ENCODE peak calls at places on chromosomes 2 and 18, in four cellular contexts. One of them, this sample, is unnamed.

GRCh38 chr2:10614940-10615339 is 74.8 kb downstream of the NOL10 start:
- DNase-seq in IMR-90: peak; percentile 46
- DNase-seq in K562: no peak
- DNase-seq in GM12878: no peak
- DNase-seq in this sample: peak; percentile 8

GRCh38 chr18:44181951-44182350 is 498.7 kb upstream of the SETBP1 start:
- DNase-seq in GM12878: no peak
- DNase-seq in IMR-90: no peak
- DNase-seq in K562: no peak
- DNase-seq in this sample: no peak

GRCh38 chr2:128686881-128687550 is 368.3 kb upstream of the HS6ST1 start:
- DNase-seq in GM12878: no peak
- DNase-seq in IMR-90: no peak
- DNase-seq in K562: no peak
- DNase-seq in this sample: no peak

GRCh38 chr2:133241231-133241575 is 327.1 kb downstream of the NCKAP5 start:
- DNase-seq in K562: no peak
- DNase-seq in IMR-90: peak; percentile 91
- DNase-seq in GM12878: no peak
- DNase-seq in this sample: no peak

GRCh38 chr2:205032093-205032551 is 486.8 kb downstream of the PARD3B start:
- DNase-seq in K562: no peak
- DNase-seq in IMR-90: no peak
- DNase-seq in GM12878: no peak
- DNase-seq in this sample: no peak

GRCh38 chr2:15664273-15665066 is 72.8 kb downstream of the DDX1 start:
- DNase-seq in IMR-90: no peak
- DNase-seq in GM12878: no peak
- DNase-seq in K562: no peak
- DNase-seq in this sample: no peak

GRCh38 chr2:223894009-223894408 is 51.1 kb downstream of the WDFY1 start:
- DNase-seq in GM12878: no peak
- DNase-seq in IMR-90: no peak
- DNase-seq in K562: no peak
- DNase-seq in this sample: no peak

GRCh38 chr2:78654941-78655340 is 370.6 kb upstream of the REG3G start:
- DNase-seq in GM12878: no peak
- DNase-seq in K562: no peak
- DNase-seq in IMR-90: no peak
- DNase-seq in this sample: no peak

GRCh38 chr2:145597011-145597410 is 1077.1 kb upstream of the ZEB2 start:
- DNase-seq in K562: no peak
- DNase-seq in GM12878: no peak
- DNase-seq in IMR-90: peak; percentile 28
- DNase-seq in this sample: no peak

GRCh38 chr2:15169326-15170038 is 391.7 kb downstream of the NBAS start:
- DNase-seq in IMR-90: peak; percentile 98
- DNase-seq in K562: no peak
- DNase-seq in GM12878: no peak
- DNase-seq in this sample: peak; percentile 86

GRCh38 chr18:55694291-55694690 is 106.3 kb upstream of the TCF4 start:
- DNase-seq in IMR-90: peak; percentile 13
- DNase-seq in K562: no peak
- DNase-seq in GM12878: no peak
- DNase-seq in this sample: no peak

GRCh38 chr2:74690571-74690970 is 36.5 kb downstream of the SEMA4F start:
- DNase-seq in IMR-90: peak; percentile 71
- DNase-seq in K562: peak; percentile 60
- DNase-seq in GM12878: peak; percentile 28
- DNase-seq in this sample: peak; percentile 68

GRCh38 chr18:55078289-55078916 is 119.1 kb upstream of the CCDC68 start:
- DNase-seq in K562: no peak
- DNase-seq in IMR-90: no peak
- DNase-seq in GM12878: no peak
- DNase-seq in this sample: peak; percentile 26

GRCh38 chr2:17635007-17635406 is 94.5 kb downstream of the VSNL1 start:
- DNase-seq in GM12878: no peak
- DNase-seq in IMR-90: no peak
- DNase-seq in K562: no peak
- DNase-seq in this sample: no peak

GRCh38 chr2:195871326-195871725 is 197.3 kb downstream of the DNAH7 start:
- DNase-seq in K562: no peak
- DNase-seq in GM12878: no peak
- DNase-seq in IMR-90: peak; percentile 50
- DNase-seq in this sample: no peak

GRCh38 chr18:58314284-58314683 is 270.3 kb downstream of the NEDD4L start:
- DNase-seq in K562: peak; percentile 6
- DNase-seq in GM12878: no peak
- DNase-seq in IMR-90: peak; percentile 95
- DNase-seq in this sample: peak; percentile 36

GRCh38 chr2:151238527-151239487 is 22.9 kb downstream of the RBM43 start:
- DNase-seq in IMR-90: peak; percentile 89
- DNase-seq in K562: peak; percentile 70
- DNase-seq in GM12878: peak; percentile 8
- DNase-seq in this sample: peak; percentile 80

GRCh38 chr2:140893685-140894084 is 1237.1 kb downstream of the LRP1B start:
- DNase-seq in IMR-90: peak; percentile 93
- DNase-seq in GM12878: no peak
- DNase-seq in K562: no peak
- DNase-seq in this sample: no peak

GRCh38 chr2:219522111-219523030 is 8.1 kb downstream of the ASIC4 start:
- DNase-seq in GM12878: no peak
- DNase-seq in IMR-90: peak; percentile 64
- DNase-seq in K562: peak; percentile 64
- DNase-seq in this sample: no peak

GRCh38 chr2:219521066-219521880 is 7.0 kb downstream of the ASIC4 start:
- DNase-seq in IMR-90: peak; percentile 37
- DNase-seq in GM12878: no peak
- DNase-seq in K562: peak; percentile 90
- DNase-seq in this sample: no peak

GRCh38 chr2:219519526-219519916 is 5.2 kb downstream of the ASIC4 start:
- DNase-seq in K562: no peak
- DNase-seq in IMR-90: no peak
- DNase-seq in GM12878: no peak
- DNase-seq in this sample: no peak

GRCh38 chr2:219517954-219518778 is 3.9 kb downstream of the ASIC4 start:
- DNase-seq in K562: no peak
- DNase-seq in IMR-90: no peak
- DNase-seq in GM12878: no peak
- DNase-seq in this sample: no peak

DNA sequence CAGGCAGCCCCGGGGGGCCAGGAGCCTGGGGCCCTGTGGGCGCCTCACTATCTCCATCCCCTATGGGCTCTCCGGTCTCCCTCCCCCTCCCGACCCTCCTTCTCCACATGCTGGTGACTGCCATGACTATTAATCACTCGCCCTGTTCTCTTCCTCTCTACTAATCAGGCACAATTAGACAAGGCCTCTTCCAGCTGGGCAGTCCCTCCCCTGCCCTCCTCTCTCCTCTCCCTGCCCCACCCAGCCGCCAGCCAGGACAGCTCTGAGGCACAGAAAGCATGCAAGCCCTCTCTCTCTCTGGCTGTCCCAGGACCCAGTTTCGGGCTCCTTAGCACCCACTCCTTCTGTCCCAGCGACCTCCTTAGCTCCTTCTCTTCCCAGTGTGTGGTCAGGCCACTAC is 5.8 kb downstream of the ASIC4 start:
- DNase-seq in IMR-90: no peak
- DNase-seq in GM12878: no peak
- DNase-seq in K562: peak; percentile 46
- DNase-seq in this sample: no peak
- H3K27me3 ChIP-seq in IMR-90: peaks cover 41% of the 10 kb centered on the region
- H3K27me3 ChIP-seq in GM12878: peaks cover 11% of the 10 kb centered on the region
- H3K27me3 ChIP-seq in K562: no peaks in the 10 kb centered on the region
- H3K27me3 ChIP-seq in this sample: peaks cover 59% of the 10 kb centered on the region

DNA sequence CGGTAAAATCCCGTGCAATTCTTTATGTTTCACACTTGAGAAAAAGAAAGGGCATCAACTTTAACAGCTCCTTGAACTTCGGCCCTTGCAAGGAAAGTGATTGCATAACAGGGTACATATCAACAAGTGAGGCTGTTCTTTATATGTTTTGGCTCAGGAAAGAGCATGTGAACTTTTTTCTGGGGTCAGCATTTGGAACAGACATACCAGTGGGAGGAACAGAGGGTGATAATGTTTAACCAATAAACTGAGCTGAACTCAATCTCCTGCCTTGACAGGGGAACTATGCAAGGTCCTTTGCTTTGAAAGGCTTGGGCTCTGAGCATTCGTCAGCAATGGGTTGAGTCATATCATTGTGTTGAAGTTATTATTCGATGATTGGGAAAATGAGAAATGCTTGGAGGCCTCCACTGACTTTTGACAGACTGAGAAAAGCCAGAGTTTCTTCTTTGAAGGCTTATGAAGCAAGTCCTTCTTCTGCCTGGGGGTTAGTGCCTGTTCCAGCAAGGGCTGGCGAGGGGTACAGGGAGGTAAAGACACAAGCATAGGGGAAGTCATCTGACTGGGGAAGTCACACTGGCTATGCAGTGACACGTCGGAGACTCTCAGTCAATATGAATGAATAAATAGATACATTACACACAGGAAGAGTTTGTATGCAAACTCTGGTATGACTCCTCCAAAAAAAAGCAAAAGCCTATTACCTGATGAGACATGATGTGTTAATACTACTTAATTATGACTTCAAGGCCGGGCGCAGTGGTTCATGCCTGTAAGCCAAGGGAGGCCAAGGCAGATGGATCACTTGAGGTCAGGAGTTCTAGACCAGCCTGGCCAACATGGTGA is 57.2 kb downstream of the CYB5A start:
- DNase-seq in GM12878: no peak
- DNase-seq in K562: no peak
- DNase-seq in IMR-90: peak; percentile 69
- DNase-seq in this sample: peak; percentile 7
- TF ChIP-seq FOS in GM12878: no peak
- TF ChIP-seq FOS in K562: no peak
- TF ChIP-seq FOS in IMR-90: no peak
- TF ChIP-seq FOS in this sample: no peak

GRCh38 chr18:22167471-22168151 is 1.8 kb upstream of the GATA6 start:
- DNase-seq in GM12878: no peak
- DNase-seq in K562: no peak
- DNase-seq in IMR-90: no peak
- DNase-seq in this sample: peak; percentile 73

GRCh38 chr18:22169889-22170420 is 566 bp downstream of the GATA6 start:
- DNase-seq in IMR-90: peak; percentile 53
- DNase-seq in K562: peak; percentile 38
- DNase-seq in GM12878: no peak
- DNase-seq in this sample: peak; percentile 74

GRCh38 chr18:22169011-22169888 is at the start of gene GATA6:
- DNase-seq in IMR-90: peak; percentile 91
- DNase-seq in K562: peak; percentile 80
- DNase-seq in GM12878: no peak
- DNase-seq in this sample: peak; percentile 95

GRCh38 chr18:22167091-22167470 is 2.3 kb upstream of the GATA6 start:
- DNase-seq in GM12878: no peak
- DNase-seq in K562: no peak
- DNase-seq in IMR-90: no peak
- DNase-seq in this sample: no peak

DNA sequence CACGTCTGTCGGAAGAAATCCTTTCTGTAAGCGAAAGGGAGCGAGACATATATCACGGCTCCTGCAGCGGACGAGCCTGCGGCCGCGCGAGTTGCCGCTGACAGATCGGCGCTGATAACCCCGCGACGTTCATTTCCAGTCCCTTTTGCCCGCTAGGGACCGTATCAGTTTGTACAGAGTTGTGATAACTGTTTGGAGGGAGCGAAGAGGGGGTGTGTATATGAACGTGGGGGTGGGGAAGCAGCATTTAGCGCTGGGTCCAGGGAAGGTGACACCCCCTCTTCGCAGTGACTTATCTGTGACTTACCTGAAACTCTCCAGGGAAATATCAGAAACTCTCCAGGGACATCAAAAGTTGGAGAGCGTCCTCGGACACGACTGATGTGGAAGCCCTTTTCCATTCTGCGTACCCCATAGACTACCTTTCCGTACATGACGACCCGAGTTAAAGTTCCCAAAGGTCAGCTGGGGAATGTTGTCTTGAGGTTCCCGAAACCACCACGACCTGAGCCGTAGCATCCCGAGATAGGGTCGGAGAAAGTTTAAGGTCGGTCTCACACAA is 948 bp upstream of the GATA6 start:
- DNase-seq in K562: peak; percentile 59
- DNase-seq in GM12878: no peak
- DNase-seq in IMR-90: no peak
- DNase-seq in this sample: peak; percentile 55
- H3K27me3 ChIP-seq in K562: peaks cover 42% of the 10 kb centered on the region
- H3K27me3 ChIP-seq in GM12878: peaks cover 13% of the 10 kb centered on the region
- H3K27me3 ChIP-seq in IMR-90: peaks cover 53% of the 10 kb centered on the region
- H3K27me3 ChIP-seq in this sample: peaks cover 35% of the 10 kb centered on the region

DNA sequence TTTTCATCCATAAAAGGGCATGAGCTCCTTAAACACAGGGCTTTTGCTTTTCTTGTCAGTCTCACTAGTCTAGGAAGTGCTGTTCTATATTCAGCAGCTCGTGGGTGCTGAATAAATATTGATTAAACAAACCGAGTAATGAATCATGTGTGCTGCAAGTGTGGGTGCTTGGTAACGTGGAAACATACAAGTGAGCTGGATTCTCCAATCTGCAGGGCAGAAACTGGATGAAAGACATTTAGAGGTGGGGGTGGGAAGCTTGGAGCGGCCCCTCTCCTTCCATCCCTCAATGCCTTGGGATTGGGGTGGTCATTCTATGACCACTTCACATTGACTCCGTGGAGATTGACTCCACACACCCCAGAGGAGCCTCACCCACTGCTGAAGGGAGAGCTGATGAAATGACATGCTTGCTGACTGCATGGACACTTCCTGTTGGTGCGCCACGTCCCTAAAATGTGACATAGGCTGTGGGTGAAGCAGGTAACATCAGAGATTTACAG is 114.5 kb downstream of the DOCK10 start:
- DNase-seq in K562: no peak
- DNase-seq in GM12878: no peak
- DNase-seq in IMR-90: peak; percentile 89
- DNase-seq in this sample: peak; percentile 77
- TF ChIP-seq FOS in K562: no peak
- TF ChIP-seq FOS in GM12878: no peak
- TF ChIP-seq FOS in IMR-90: no peak
- TF ChIP-seq FOS in this sample: no peak

DNA sequence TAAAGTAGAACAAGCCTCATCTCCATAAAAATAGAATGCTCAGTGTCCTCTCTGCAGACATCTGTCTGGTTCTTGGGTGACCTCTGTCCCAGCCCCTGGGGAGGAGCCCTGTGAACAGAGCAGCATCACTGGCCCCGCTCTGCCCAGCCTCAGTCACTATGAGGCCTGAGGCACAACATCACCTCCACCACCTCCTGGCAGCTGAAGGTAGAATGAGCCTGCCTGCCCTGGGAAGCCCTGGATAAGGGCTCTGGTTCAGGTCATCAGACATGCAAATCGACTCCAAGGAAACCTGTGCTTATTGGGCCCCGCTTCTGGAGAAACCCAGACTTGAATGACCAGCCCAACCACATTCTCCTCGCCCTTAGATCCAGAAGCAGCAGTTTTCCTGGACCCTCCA is 229.5 kb downstream of the ANKRD36B start:
- DNase-seq in IMR-90: no peak
- DNase-seq in K562: no peak
- DNase-seq in GM12878: no peak
- DNase-seq in this sample: no peak
- H3K27me3 ChIP-seq in IMR-90: peaks cover 14% of the 10 kb centered on the region
- H3K27me3 ChIP-seq in K562: peaks cover 7% of the 10 kb centered on the region
- H3K27me3 ChIP-seq in GM12878: peaks cover 1% of the 10 kb centered on the region
- H3K27me3 ChIP-seq in this sample: peaks cover 35% of the 10 kb centered on the region

GRCh38 chr2:187008111-187008510 is 159.1 kb upstream of the ZSWIM2 start:
- DNase-seq in K562: no peak
- DNase-seq in IMR-90: peak; percentile 43
- DNase-seq in GM12878: no peak
- DNase-seq in this sample: peak; percentile 8
- TF ChIP-seq FOS in K562: no peak
- TF ChIP-seq FOS in IMR-90: no peak
- TF ChIP-seq FOS in GM12878: no peak
- TF ChIP-seq FOS in this sample: no peak

GRCh38 chr2:20657522-20658235 is 6.8 kb upstream of the HS1BP3 start:
- DNase-seq in GM12878: no peak
- DNase-seq in K562: no peak
- DNase-seq in IMR-90: no peak
- DNase-seq in this sample: no peak
- H3K27me3 ChIP-seq in GM12878: no peaks in the 10 kb centered on the region
- H3K27me3 ChIP-seq in K562: peaks cover 14% of the 10 kb centered on the region
- H3K27me3 ChIP-seq in IMR-90: peaks cover 53% of the 10 kb centered on the region
- H3K27me3 ChIP-seq in this sample: peaks cover 38% of the 10 kb centered on the region